ENCODE peak calls at places on chromosomes 2 and 18, in nine cellular contexts. R is choroid plexus epithelial cell, J is DND-41, N is GM12865, P is neuronal stem cell, O is MG63, M is cardiac muscle cell, L is kidney, H is IMR-90. Z is an unnamed sample.

GRCh38 chr2:20350105-20350712 is 435 bp downstream of the PUM2 start:
- DNase-seq in R (peak; percentile 23), J (peak; percentile 76), N (peak; percentile 69), P (peak; percentile 66), O (peak; percentile 57), M (peak; percentile 31), L (peak; percentile 84), H (no peak), Z (no peak)

GRCh38 chr2:225354281-225354774 is 45.2 kb upstream of the NYAP2 start:
- DNase-seq in R (peak; percentile 93), J (no peak), N (no peak), P (no peak), O (peak; percentile 11), M (no peak), L (no peak), H (peak; percentile 32), Z (peak; percentile 43)

GRCh38 chr2:160956243-160956802 is 203.9 kb upstream of the TANK start:
- DNase-seq in R (no peak), J (peak; percentile 20), N (no peak), P (no peak), O (peak; percentile 93), M (no peak), L (no peak), H (no peak), Z (no peak)

GRCh38 chr18:29188760-29189159 is 1011.8 kb upstream of the CDH2 start:
- DNase-seq in R (no peak), J (no peak), N (no peak), P (no peak), O (no peak), M (no peak), L (no peak), H (peak; percentile 31), Z (no peak)

GRCh38 chr18:38081516-38081915 is 515.9 kb upstream of the CELF4 start:
- DNase-seq in R (no peak), J (no peak), N (no peak), P (no peak), O (no peak), M (no peak), L (no peak), H (no peak), Z (no peak)

GRCh38 chr2:226873051-226873620 is 37.3 kb downstream of the RHBDD1 start:
- DNase-seq in R (peak; percentile 37), J (peak; percentile 32), N (peak; percentile 33), P (no peak), O (no peak), M (peak; percentile 20), L (no peak), H (peak; percentile 59), Z (no peak)

GRCh38 chr2:174797792-174798276 is 33.6 kb upstream of the CHRNA1 start:
- DNase-seq in R (peak; percentile 58), J (no peak), N (no peak), P (no peak), O (no peak), M (no peak), L (no peak), H (peak; percentile 76), Z (no peak)

GRCh38 chr2:24241528-24241927 is 66.7 kb downstream of the FAM228A start:
- DNase-seq in R (no peak), J (no peak), N (no peak), P (no peak), O (no peak), M (no peak), L (no peak), H (no peak), Z (no peak)

GRCh38 chr2:123993728-123994323 is 31.3 kb upstream of the CNTNAP5 start:
- DNase-seq in R (peak; percentile 40), J (peak; percentile 4), N (peak; percentile 26), P (peak; percentile 23), O (peak; percentile 32), M (peak; percentile 62), L (no peak), H (no peak), Z (no peak)

GRCh38 chr18:48834421-48835011 is 116.2 kb downstream of the SMAD7 start:
- DNase-seq in R (peak; percentile 93), J (no peak), N (peak; percentile 90), P (no peak), O (peak; percentile 98), M (peak; percentile 89), L (peak; percentile 94), H (peak; percentile 96), Z (peak; percentile 80)

GRCh38 chr2:72115361-72116080 is 32.1 kb downstream of the CYP26B1 start:
- DNase-seq in R (peak; percentile 83), J (no peak), N (no peak), P (no peak), O (peak; percentile 99), M (peak; percentile 77), L (peak; percentile 91), H (peak; percentile 73), Z (peak; percentile 61)

GRCh38 chr2:121257476-121257831 is 27.5 kb downstream of the TFCP2L1 start:
- DNase-seq in R (no peak), J (no peak), N (no peak), P (no peak), O (no peak), M (no peak), L (no peak), H (no peak), Z (no peak)

GRCh38 chr2:42192010-42192373 is 22.8 kb downstream of the EML4 start:
- DNase-seq in R (no peak), J (no peak), N (no peak), P (no peak), O (no peak), M (no peak), L (no peak), H (no peak), Z (no peak)

GRCh38 chr2:42193722-42194187 is 24.6 kb downstream of the EML4 start:
- DNase-seq in R (peak; percentile 69), J (no peak), N (no peak), P (no peak), O (peak; percentile 12), M (no peak), L (no peak), H (peak; percentile 46), Z (no peak)

GRCh38 chr2:42191285-42192009 is 22.3 kb downstream of the EML4 start:
- DNase-seq in R (no peak), J (no peak), N (no peak), P (no peak), O (no peak), M (no peak), L (no peak), H (no peak), Z (no peak)

GRCh38 chr2:42194428-42194827 is 25.3 kb downstream of the EML4 start:
- DNase-seq in R (no peak), J (no peak), N (no peak), P (no peak), O (no peak), M (no peak), L (no peak), H (no peak), Z (no peak)

DNA sequence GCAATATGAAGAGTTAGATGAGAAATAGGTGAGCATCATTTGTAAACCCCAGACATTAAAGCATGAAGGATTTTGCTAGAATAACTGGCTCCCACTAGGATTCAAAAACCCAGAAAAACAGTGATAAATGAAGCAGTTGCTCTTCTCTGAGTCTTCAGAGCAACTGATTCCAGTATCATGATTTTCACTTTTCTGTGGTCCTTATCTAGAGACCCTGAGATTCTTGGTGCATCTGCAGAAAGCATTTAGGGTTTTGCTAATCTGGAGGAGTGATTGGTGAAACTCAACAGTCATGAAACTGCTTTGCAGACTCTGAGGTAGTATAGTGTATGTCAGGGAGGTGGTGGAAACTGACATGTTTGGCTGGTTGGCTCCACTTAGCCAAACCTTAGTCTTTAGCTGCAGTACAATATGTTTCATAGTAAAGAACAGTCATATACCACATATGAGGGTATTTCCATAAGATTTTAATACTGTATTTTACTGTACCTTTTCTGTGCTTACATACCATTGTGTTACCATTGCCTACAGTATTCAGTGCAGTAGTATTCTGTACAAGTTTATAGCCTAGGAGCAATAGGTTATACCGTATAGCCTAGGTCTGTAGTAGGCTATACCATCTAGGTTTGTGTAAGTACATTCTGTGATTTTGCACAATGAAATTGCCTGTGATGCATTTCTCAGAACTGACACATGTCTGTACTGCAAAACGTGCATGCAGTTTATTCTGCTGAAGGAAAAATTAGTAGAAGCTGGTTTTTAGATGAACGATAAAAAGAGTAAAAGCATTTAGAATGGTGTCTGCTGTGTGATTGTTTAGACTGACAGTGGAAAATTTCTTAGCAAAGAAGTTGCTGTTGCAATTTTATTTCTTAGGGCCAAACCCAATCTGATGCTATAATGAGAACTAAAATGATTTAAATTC is 23.8 kb downstream of the EML4 start:
- DNase-seq in R (peak; percentile 18), J (no peak), N (peak; percentile 44), P (no peak), O (no peak), M (no peak), L (no peak), H (no peak), Z (no peak)
- H3K4me3 ChIP-seq in R (no peak overlapping the region), J (no peak overlapping the region), N (no peak overlapping the region), P (no peak overlapping the region), O (no peak overlapping the region), M (no peak overlapping the region), L (no peak overlapping the region), H (no peak overlapping the region), Z (no peak overlapping the region)

GRCh38 chr18:59265246-59266018 is 7.8 kb downstream of the RAX start:
- DNase-seq in R (no peak), J (no peak), N (peak; percentile 21), P (no peak), O (peak; percentile 65), M (peak; percentile 17), L (no peak), H (no peak), Z (no peak)
- H3K4me3 ChIP-seq in R (no peak overlapping the region), J (no peak overlapping the region), N (peak overlapping the region; percentile 47), P (peak overlapping the region; percentile 66), O (peak overlapping the region; percentile 49), M (peak overlapping the region; percentile 11), L (no peak overlapping the region), H (no peak overlapping the region), Z (peak overlapping the region; percentile 25)

DNA sequence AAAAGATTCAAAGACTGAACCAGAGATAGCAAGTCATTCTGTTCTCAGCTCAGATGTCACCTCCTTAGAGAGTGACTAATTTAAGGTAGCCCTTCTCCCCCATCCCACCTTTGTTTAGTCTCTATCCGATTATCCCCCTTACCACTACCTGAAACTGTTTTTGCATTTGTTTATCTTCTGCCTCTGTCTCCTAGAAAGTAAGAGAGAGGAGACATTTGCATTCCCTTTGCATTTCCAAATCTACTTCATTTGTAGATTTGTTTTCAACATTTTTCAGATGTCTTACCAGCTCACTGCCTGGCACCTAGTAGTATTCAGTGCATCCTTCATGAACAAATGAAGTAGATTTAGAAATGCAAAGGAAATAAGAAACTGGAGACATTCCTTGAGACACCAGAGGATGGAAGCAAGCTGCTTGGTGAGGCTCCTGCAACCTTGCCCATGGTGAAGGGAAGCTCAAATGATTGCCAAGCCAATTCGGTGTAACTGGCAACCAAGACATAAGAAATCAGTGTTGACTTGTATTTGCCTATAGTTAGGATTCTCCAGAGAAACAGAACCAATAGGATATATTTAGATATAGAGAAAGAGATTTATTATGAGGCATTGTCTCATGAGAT is 385.7 kb downstream of the STK39 start:
- DNase-seq in R (no peak), J (no peak), N (no peak), P (no peak), O (no peak), M (no peak), L (no peak), H (no peak), Z (no peak)
- H3K4me3 ChIP-seq in R (no peak overlapping the region), J (no peak overlapping the region), N (no peak overlapping the region), P (no peak overlapping the region), O (no peak overlapping the region), M (no peak overlapping the region), L (no peak overlapping the region), H (no peak overlapping the region), Z (no peak overlapping the region)

DNA sequence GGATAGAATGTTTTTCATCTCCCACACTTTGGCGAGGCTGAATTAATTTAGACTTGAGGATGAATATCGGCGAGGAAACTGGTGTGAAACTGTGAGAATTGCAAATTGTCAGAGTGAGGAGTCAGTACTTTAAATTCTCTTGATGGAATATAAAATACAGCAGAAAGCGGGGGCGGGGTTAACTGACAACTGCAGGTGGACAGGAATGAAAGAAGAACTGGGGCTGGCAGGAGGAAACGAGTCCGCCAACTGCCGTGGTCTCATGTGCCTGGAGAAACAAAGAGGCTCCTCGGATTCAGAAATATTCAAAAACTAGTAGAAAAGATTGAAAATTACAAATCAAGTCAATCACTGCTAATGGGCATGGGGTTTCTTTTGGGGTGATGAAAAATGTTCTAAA is 44.3 kb downstream of the MOGAT1 start:
- DNase-seq in R (no peak), J (peak; percentile 84), N (peak; percentile 31), P (no peak), O (no peak), M (no peak), L (no peak), H (no peak), Z (no peak)
- H3K4me3 ChIP-seq in R (no peak overlapping the region), J (no peak overlapping the region), N (no peak overlapping the region), P (no peak overlapping the region), O (no peak overlapping the region), M (no peak overlapping the region), L (no peak overlapping the region), H (no peak overlapping the region), Z (no peak overlapping the region)

Z was measured in skeletal muscle cell.